ENCODE peak calls at places on chromosomes 3 and 15, in five cellular contexts. J is H54, Z is HepG2, E is right lobe of liver, D is HCT116. Y is an unnamed sample.

GRCh38 chr15:60419752-60420151 is 22.0 kb upstream of the ANXA2 start:
- DNase-seq in Z (no peak), D (no peak), E (no peak), J (no peak), Y (no peak)

GRCh38 chr3:131349946-131350347 is 31.6 kb upstream of the NUDT16 start:
- DNase-seq in D (peak), E (no peak), Z (no peak), J (peak), Y (no peak)

GRCh38 chr15:90002428-90002844 is 1.3 kb downstream of the ZNF710 start:
- DNase-seq in J (no peak), Z (no peak), D (no peak), E (no peak), Y (peak)

GRCh38 chr15:70197945-70198361 is 100.2 kb upstream of the TLE3 start:
- DNase-seq in E (peak), Z (peak), J (no peak), D (no peak), Y (no peak)

GRCh38 chr15:33283603-33284002 is 27.2 kb upstream of the RYR3 start:
- DNase-seq in J (no peak), E (no peak), D (no peak), Z (no peak), Y (no peak)

GRCh38 chr15:36428102-36428845 is 151.2 kb upstream of the CDIN1 start:
- DNase-seq in E (no peak), D (peak), J (peak), Z (peak), Y (peak)

GRCh38 chr3:42120866-42121265 is 29.7 kb downstream of the TRAK1 start:
- DNase-seq in D (no peak), J (no peak), E (no peak), Z (no peak), Y (no peak)

GRCh38 chr3:31705726-31706125 is 173.0 kb downstream of the STT3B start:
- DNase-seq in D (no peak), Z (no peak), E (no peak), J (no peak), Y (no peak)

GRCh38 chr3:122315619-122316018 is 9.4 kb upstream of the CSTA start:
- DNase-seq in E (no peak), Z (no peak), D (no peak), J (no peak), Y (no peak)

GRCh38 chr3:11602441-11602840 is 41.3 kb downstream of the VGLL4 start:
- DNase-seq in Z (no peak), J (no peak), E (no peak), D (no peak), Y (no peak)

GRCh38 chr15:68578960-68579935 is at the start of gene CORO2B:
- DNase-seq in D (no peak), J (peak), E (peak), Z (no peak), Y (no peak)

GRCh38 chr3:58994746-58995330 is 55.0 kb downstream of the CFAP20DC start:
- DNase-seq in D (peak), Z (peak), J (peak), E (no peak), Y (peak)

GRCh38 chr15:66114863-66115425 is 138.6 kb downstream of the MEGF11 start:
- DNase-seq in E (peak), Z (no peak), D (no peak), J (no peak), Y (no peak)

GRCh38 chr3:132432639-132433038 is 15.3 kb downstream of the DNAJC13 start:
- DNase-seq in E (no peak), J (peak), D (peak), Z (no peak), Y (peak)

DNA sequence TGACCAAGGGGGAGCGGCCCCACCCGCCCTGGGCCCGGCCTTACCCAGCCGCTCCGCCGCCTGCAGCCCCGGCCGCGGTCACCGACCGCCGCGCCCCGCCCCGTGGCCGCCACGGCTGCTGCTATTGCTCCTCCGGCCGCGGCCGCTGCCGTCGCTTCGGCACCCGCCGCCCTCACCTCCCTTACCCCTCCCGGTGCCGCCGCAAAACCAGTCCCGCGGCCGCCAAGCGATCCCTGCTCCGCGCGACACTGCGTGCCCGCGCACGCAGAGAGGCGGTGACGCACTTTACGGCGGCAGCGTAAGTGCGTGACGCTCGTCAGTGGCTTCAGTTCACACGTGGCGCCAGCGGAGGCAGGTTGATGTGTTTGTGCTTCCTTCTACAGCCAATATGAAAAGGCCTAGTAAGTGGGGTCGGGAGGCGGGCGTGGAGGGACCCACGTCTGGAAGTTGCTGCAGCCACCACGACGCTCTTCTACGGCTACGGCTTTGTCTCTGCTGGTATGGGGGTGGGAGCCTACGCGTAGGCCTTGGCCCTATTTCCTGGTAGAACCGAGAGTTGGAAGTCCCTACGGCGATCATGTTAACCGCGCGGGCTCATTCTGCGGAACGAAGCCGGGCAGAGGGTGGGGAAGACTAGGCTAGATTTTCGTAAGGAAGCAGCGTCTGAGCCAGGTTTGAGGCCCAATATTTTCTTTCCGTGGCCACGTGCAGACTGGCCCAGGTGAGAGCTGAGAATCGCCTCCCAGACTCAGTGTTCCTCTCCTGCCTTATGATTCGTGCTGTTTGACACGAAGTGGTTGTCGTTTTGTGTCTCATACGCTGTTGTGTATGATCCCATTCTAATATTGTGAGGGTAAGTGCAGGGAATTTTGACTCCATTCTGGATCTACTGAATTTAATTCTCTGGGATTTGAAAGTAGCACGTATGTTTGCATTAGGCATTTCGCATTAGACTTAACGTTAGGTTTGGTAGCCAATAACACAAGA is at the start of the genes GNL3 and PBRM1:
- DNase-seq in Z (peak), E (peak), J (peak), D (peak), Y (peak)
- TF ChIP-seq POLR2A in Z (peak), E (peak), J (peak), D (peak), Y (peak)

DNA sequence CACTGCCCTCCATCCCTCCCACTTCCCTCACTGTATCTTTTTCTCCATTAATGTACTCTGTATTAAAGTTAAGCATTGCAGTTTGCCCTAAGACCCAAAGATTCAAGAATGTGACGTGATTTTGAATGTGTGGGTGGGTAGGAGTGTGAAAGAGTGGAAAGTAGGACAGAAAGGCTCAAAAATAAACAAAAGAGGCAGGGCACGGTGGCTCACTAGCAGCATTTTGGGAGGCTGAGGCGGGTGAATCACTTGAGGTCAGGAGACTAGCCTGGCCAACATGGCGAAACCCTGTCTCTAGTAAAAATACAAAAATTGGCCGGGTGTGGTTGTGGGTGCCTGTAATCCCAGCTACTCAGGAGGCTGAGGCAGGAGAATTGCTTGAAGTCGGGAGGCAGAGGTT is 18.4 kb downstream of the TFRC start:
- DNase-seq in D (no peak), E (no peak), J (no peak), Z (no peak), Y (no peak)
- TF ChIP-seq POLR2A in D (no peak), E (no peak), J (no peak), Z (no peak), Y (no peak)

DNA sequence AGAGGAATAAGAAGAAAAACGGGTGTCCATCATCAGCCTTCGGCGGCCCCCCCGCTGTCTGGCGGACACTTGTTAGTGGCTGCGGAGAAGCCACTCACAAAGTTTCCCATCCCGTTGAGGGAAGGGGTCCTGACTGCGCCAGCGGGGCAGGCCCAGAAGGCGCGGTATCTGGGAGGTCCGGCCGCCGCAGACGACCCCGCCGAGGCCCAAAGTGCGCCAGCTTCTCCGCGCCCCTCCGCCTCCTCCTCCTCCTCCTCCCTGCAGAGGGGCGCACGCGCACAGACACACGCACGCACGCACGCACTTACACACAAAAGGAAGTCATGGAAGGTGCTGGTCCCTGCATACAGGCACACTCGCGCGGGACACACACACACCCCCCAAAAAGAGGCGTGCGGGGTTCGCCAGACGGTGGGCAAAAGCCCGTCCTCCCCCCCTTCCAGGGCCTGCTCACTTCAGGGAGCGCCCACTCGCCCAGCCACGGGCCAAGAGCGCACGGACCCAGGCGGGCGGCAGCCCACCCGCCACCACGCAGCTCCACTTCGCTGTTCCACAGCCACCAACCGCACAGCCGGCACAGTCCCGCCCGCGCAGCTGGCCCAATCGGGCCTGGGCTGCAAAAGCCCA is 18.0 kb downstream of the ZNF148 start:
- DNase-seq in J (no peak), Z (peak), E (peak), D (no peak), Y (peak)
- TF ChIP-seq POLR2A in J (no peak), Z (peak), E (no peak), D (no peak), Y (no peak)

GRCh38 chr3:57252404-57252803 is 24.9 kb downstream of the APPL1 start:
- DNase-seq in D (no peak), Z (no peak), E (no peak), J (no peak), Y (no peak)
- TF ChIP-seq POLR2A in D (no peak), Z (no peak), E (no peak), J (no peak), Y (no peak)

DNA sequence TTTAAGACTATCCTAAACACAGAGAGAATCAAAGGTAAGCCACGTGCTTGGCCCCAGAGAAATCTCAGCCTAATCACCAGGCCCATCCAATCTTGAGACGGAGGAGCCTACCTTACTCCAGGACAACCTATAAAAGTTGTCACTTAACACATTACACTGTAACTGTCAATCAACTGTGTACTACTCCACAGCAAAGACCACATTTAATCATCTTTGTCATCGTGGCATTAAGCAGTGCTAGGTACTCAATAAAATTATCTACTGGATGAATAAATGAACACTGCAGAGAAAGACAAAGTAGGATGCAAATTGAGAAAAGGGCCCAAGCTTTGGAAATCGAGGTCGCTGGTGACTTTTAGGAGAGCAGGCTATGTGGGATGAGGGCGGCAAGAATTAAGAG is 466.7 kb downstream of the SHQ1 start:
- DNase-seq in J (no peak), Z (no peak), E (no peak), D (no peak), Y (no peak)
- TF ChIP-seq POLR2A in J (no peak), Z (no peak), E (no peak), D (no peak), Y (no peak)

GRCh38 chr3:39193391-39193790 is 996 bp upstream of the XIRP1 start:
- DNase-seq in D (no peak), Z (no peak), E (no peak), J (no peak), Y (no peak)
- TF ChIP-seq POLR2A in D (no peak), Z (no peak), E (no peak), J (no peak), Y (no peak)